ENCODE peak calls at places on chromosome 7, in ten cellular contexts. K, B, J, M, S, C, P, Z, X and I are unnamed samples.

GRCh38 chr7:24980695-24981543 is 941 bp upstream of the OSBPL3 start:
- DNase-seq in C (peak; percentile 12), K (peak; percentile 56), P (no peak), Z (peak; percentile 49), M (peak; percentile 30), J (peak; percentile 42), X (no peak), B (no peak), S (no peak), I (peak; percentile 62)

GRCh38 chr7:92841192-92841591 is 4.8 kb upstream of the CDK6 start:
- DNase-seq in M (no peak), X (no peak), P (no peak), B (no peak), K (no peak), J (no peak), S (no peak), Z (no peak), C (no peak), I (no peak)

GRCh38 chr7:139682136-139683013 is 95.4 kb downstream of the HIPK2 start:
- DNase-seq in Z (no peak), P (no peak), B (no peak), M (no peak), X (no peak), K (no peak), C (no peak), J (peak; percentile 97), S (peak; percentile 67), I (no peak)

GRCh38 chr7:116805100-116805544 is 57.3 kb upstream of the CAPZA2 start:
- DNase-seq in K (no peak), Z (no peak), X (no peak), C (no peak), M (no peak), P (no peak), S (no peak), B (no peak), J (peak; percentile 41), I (no peak)

GRCh38 chr7:112970771-112971170 is 115.9 kb downstream of the GPR85 start:
- DNase-seq in S (no peak), M (no peak), X (no peak), Z (no peak), P (no peak), C (no peak), K (no peak), J (no peak), B (no peak), I (no peak)

GRCh38 chr7:116956515-116956804 is 3.2 kb downstream of the ST7 start:
- DNase-seq in C (no peak), S (no peak), X (no peak), B (no peak), K (no peak), P (no peak), J (no peak), M (no peak), Z (no peak), I (no peak)

GRCh38 chr7:27091125-27091524 is 4.7 kb downstream of the HOXA1 start:
- DNase-seq in M (no peak), B (no peak), X (peak; percentile 4), C (no peak), Z (no peak), S (no peak), K (no peak), J (no peak), P (no peak), I (no peak)

GRCh38 chr7:85290252-85290651 is 103.4 kb upstream of the SEMA3D start:
- DNase-seq in B (no peak), X (no peak), J (no peak), S (no peak), C (no peak), M (no peak), K (no peak), Z (no peak), P (no peak), I (no peak)

GRCh38 chr7:102426268-102427031 is 6.9 kb upstream of the ORAI2 start:
- DNase-seq in K (no peak), P (peak; percentile 25), B (peak; percentile 45), Z (no peak), S (peak; percentile 80), J (no peak), X (no peak), M (no peak), C (no peak), I (no peak)

GRCh38 chr7:45524373-45524913 is 49.7 kb upstream of the ADCY1 start:
- DNase-seq in J (no peak), X (no peak), B (no peak), P (no peak), S (no peak), M (no peak), C (no peak), Z (no peak), K (no peak), I (no peak)

GRCh38 chr7:44291066-44291732 is 34.2 kb downstream of the CAMK2B start:
- DNase-seq in J (no peak), P (no peak), Z (no peak), M (peak; percentile 88), C (peak; percentile 3), B (no peak), S (no peak), K (no peak), X (no peak), I (peak; percentile 30)

GRCh38 chr7:105637755-105638154 is 56.5 kb upstream of the EFCAB10 start:
- DNase-seq in B (no peak), M (no peak), X (no peak), K (no peak), P (no peak), J (peak; percentile 30), S (no peak), C (no peak), Z (no peak), I (peak; percentile 69)

GRCh38 chr7:91570600-91570999 is 306.4 kb downstream of the FZD1 start:
- DNase-seq in X (no peak), S (no peak), B (no peak), P (no peak), K (no peak), C (no peak), M (no peak), Z (no peak), J (no peak), I (no peak)

GRCh38 chr7:77866791-77867190 is 68.2 kb downstream of the PHTF2 start:
- DNase-seq in P (no peak), B (no peak), X (no peak), K (peak; percentile 15), M (no peak), Z (no peak), J (peak; percentile 96), S (no peak), C (no peak), I (no peak)

GRCh38 chr7:110442386-110442837 is 648.5 kb upstream of the LRRN3 start:
- DNase-seq in B (no peak), Z (peak; percentile 73), C (peak; percentile 77), J (peak; percentile 67), M (peak; percentile 19), P (no peak), X (peak; percentile 21), K (peak; percentile 33), S (no peak), I (peak; percentile 89)

GRCh38 chr7:82741493-82741892 is 297.9 kb upstream of the CACNA2D1 start:
- DNase-seq in B (no peak), J (no peak), X (no peak), K (no peak), M (no peak), P (no peak), S (no peak), Z (no peak), C (no peak), I (no peak)

GRCh38 chr7:31782411-31782991 is 95.5 kb downstream of the PPP1R17 start:
- DNase-seq in X (peak; percentile 39), C (peak; percentile 69), K (peak; percentile 68), M (no peak), B (no peak), J (peak; percentile 63), Z (peak; percentile 43), P (no peak), S (no peak), I (peak; percentile 62)

GRCh38 chr7:83882551-83882950 is 233.6 kb upstream of the SEMA3E start:
- DNase-seq in Z (no peak), X (no peak), J (peak; percentile 60), M (no peak), P (no peak), S (no peak), C (no peak), B (no peak), K (no peak), I (no peak)

GRCh38 chr7:1851731-1852531 is 181.9 kb downstream of the ELFN1 start:
- DNase-seq in Z (no peak), P (no peak), M (peak; percentile 25), K (no peak), B (no peak), J (no peak), C (no peak), X (no peak), S (no peak), I (peak; percentile 52)

GRCh38 chr7:45180084-45180986 is 22.7 kb downstream of the RAMP3 start:
- DNase-seq in X (no peak), B (no peak), S (no peak), C (no peak), J (no peak), K (no peak), Z (peak; percentile 21), P (no peak), M (peak; percentile 7), I (peak; percentile 19)

GRCh38 chr7:5689716-5690115 is 91.7 kb downstream of the RNF216 start:
- DNase-seq in C (no peak), J (no peak), S (no peak), Z (no peak), X (no peak), B (no peak), M (no peak), P (no peak), K (no peak), I (no peak)

GRCh38 chr7:8363407-8364015 is 69.9 kb upstream of the NXPH1 start:
- DNase-seq in Z (no peak), X (no peak), K (no peak), M (no peak), S (no peak), J (peak; percentile 65), C (no peak), B (no peak), P (no peak), I (no peak)

GRCh38 chr7:158353606-158354570 is 233.7 kb downstream of the PTPRN2 start:
- DNase-seq in P (no peak), X (peak; percentile 51), S (no peak), Z (peak; percentile 78), J (peak; percentile 27), C (no peak), B (no peak), M (no peak), K (peak; percentile 47), I (peak; percentile 86)

GRCh38 chr7:136342221-136342620 is 365.1 kb upstream of the MTPN start:
- DNase-seq in X (no peak), B (no peak), J (no peak), S (no peak), P (no peak), K (no peak), M (no peak), Z (no peak), C (no peak), I (no peak)

GRCh38 chr7:102214477-102215072 is 72.1 kb upstream of the SH2B2 start:
- DNase-seq in X (no peak), S (no peak), J (no peak), P (no peak), B (no peak), C (no peak), K (no peak), M (no peak), Z (no peak), I (no peak)

GRCh38 chr7:55464422-55464821 is 99.3 kb downstream of the LANCL2 start:
- DNase-seq in K (no peak), B (no peak), S (no peak), M (no peak), J (peak; percentile 5), P (no peak), X (no peak), Z (no peak), C (no peak), I (no peak)

GRCh38 chr7:75872073-75872782 is 6.6 kb upstream of the RHBDD2 start:
- DNase-seq in K (no peak), X (no peak), P (no peak), B (no peak), C (no peak), J (peak; percentile 13), M (no peak), S (no peak), Z (no peak), I (no peak)

GRCh38 chr7:131688738-131689661 is 132.6 kb upstream of the PODXL start:
- DNase-seq in S (no peak), J (peak; percentile 46), P (peak; percentile 33), Z (peak; percentile 89), K (peak; percentile 61), C (peak; percentile 94), B (peak; percentile 32), M (peak; percentile 64), X (peak; percentile 76), I (peak; percentile 96)